ENCODE peak calls at places on chromosomes 13 and 19, in nine cellular contexts. One of them, this sample, is unnamed.

GRCh38 chr19:1172353-1173159 is 1.5 kb downstream of the SBNO2 start:
- DNase-seq in thyroid gland: peak
- DNase-seq in choroid plexus epithelial cell: peak
- DNase-seq in lower lobe of right lung: peak
- DNase-seq in Caco-2: no peak
- DNase-seq in esophagus squamous epithelium: no peak
- DNase-seq in astrocyte: peak
- DNase-seq in astrocyte of the spinal cord: peak
- DNase-seq in BJ: no peak
- DNase-seq in this sample: peak

GRCh38 chr13:31119966-31120733 is 41.6 kb downstream of the HSPH1 start:
- DNase-seq in astrocyte of the spinal cord: no peak
- DNase-seq in lower lobe of right lung: no peak
- DNase-seq in thyroid gland: no peak
- DNase-seq in astrocyte: no peak
- DNase-seq in esophagus squamous epithelium: no peak
- DNase-seq in Caco-2: no peak
- DNase-seq in BJ: no peak
- DNase-seq in choroid plexus epithelial cell: peak
- DNase-seq in this sample: peak

GRCh38 chr19:47716270-47716937 is 3.2 kb downstream of the EHD2 start:
- DNase-seq in esophagus squamous epithelium: no peak
- DNase-seq in Caco-2: no peak
- DNase-seq in choroid plexus epithelial cell: no peak
- DNase-seq in astrocyte: no peak
- DNase-seq in thyroid gland: no peak
- DNase-seq in BJ: no peak
- DNase-seq in lower lobe of right lung: no peak
- DNase-seq in astrocyte of the spinal cord: no peak
- DNase-seq in this sample: no peak

GRCh38 chr13:50244913-50245574 is 229.8 kb downstream of the KCNRG start:
- DNase-seq in astrocyte: peak
- DNase-seq in esophagus squamous epithelium: no peak
- DNase-seq in Caco-2: peak
- DNase-seq in lower lobe of right lung: no peak
- DNase-seq in BJ: peak
- DNase-seq in astrocyte of the spinal cord: peak
- DNase-seq in choroid plexus epithelial cell: peak
- DNase-seq in thyroid gland: peak
- DNase-seq in this sample: peak

GRCh38 chr19:1161716-1162115 is 12.4 kb downstream of the SBNO2 start:
- DNase-seq in choroid plexus epithelial cell: peak
- DNase-seq in Caco-2: no peak
- DNase-seq in astrocyte: no peak
- DNase-seq in thyroid gland: peak
- DNase-seq in BJ: no peak
- DNase-seq in astrocyte of the spinal cord: no peak
- DNase-seq in esophagus squamous epithelium: no peak
- DNase-seq in lower lobe of right lung: peak
- DNase-seq in this sample: peak

GRCh38 chr19:9877775-9878510 is 42.8 kb downstream of the PIN1 start:
- DNase-seq in choroid plexus epithelial cell: peak
- DNase-seq in astrocyte of the spinal cord: no peak
- DNase-seq in thyroid gland: no peak
- DNase-seq in esophagus squamous epithelium: no peak
- DNase-seq in BJ: peak
- DNase-seq in astrocyte: peak
- DNase-seq in Caco-2: no peak
- DNase-seq in lower lobe of right lung: no peak
- DNase-seq in this sample: peak

GRCh38 chr13:94416454-94417080 is 62.9 kb downstream of the DCT start:
- DNase-seq in BJ: no peak
- DNase-seq in Caco-2: peak
- DNase-seq in astrocyte of the spinal cord: no peak
- DNase-seq in thyroid gland: no peak
- DNase-seq in lower lobe of right lung: no peak
- DNase-seq in astrocyte: peak
- DNase-seq in choroid plexus epithelial cell: peak
- DNase-seq in esophagus squamous epithelium: no peak
- DNase-seq in this sample: peak

GRCh38 chr19:41646589-41647204 is 19.8 kb upstream of the CEACAM4 start:
- DNase-seq in Caco-2: peak
- DNase-seq in BJ: no peak
- DNase-seq in lower lobe of right lung: peak
- DNase-seq in astrocyte of the spinal cord: no peak
- DNase-seq in thyroid gland: peak
- DNase-seq in astrocyte: no peak
- DNase-seq in choroid plexus epithelial cell: peak
- DNase-seq in esophagus squamous epithelium: no peak
- DNase-seq in this sample: no peak

GRCh38 chr13:63307239-63307638 is 1891.6 kb upstream of the PCDH20 start:
- DNase-seq in thyroid gland: no peak
- DNase-seq in lower lobe of right lung: no peak
- DNase-seq in choroid plexus epithelial cell: peak
- DNase-seq in astrocyte: no peak
- DNase-seq in Caco-2: no peak
- DNase-seq in esophagus squamous epithelium: no peak
- DNase-seq in astrocyte of the spinal cord: peak
- DNase-seq in BJ: no peak
- DNase-seq in this sample: peak

GRCh38 chr19:16435238-16435911 is 36.4 kb downstream of the EPS15L1 start:
- DNase-seq in astrocyte: peak
- DNase-seq in Caco-2: no peak
- DNase-seq in BJ: peak
- DNase-seq in lower lobe of right lung: no peak
- DNase-seq in choroid plexus epithelial cell: peak
- DNase-seq in astrocyte of the spinal cord: peak
- DNase-seq in thyroid gland: peak
- DNase-seq in esophagus squamous epithelium: no peak
- DNase-seq in this sample: no peak

GRCh38 chr13:45850020-45850613 is 1.4 kb downstream of the SIAH3 start:
- DNase-seq in BJ: no peak
- DNase-seq in esophagus squamous epithelium: no peak
- DNase-seq in choroid plexus epithelial cell: no peak
- DNase-seq in lower lobe of right lung: no peak
- DNase-seq in astrocyte of the spinal cord: no peak
- DNase-seq in astrocyte: no peak
- DNase-seq in Caco-2: no peak
- DNase-seq in thyroid gland: no peak
- DNase-seq in this sample: no peak
- H3K4me3 ChIP-seq in BJ: no peak
- H3K4me3 ChIP-seq in esophagus squamous epithelium: peak
- H3K4me3 ChIP-seq in choroid plexus epithelial cell: no peak
- H3K4me3 ChIP-seq in lower lobe of right lung: peak
- H3K4me3 ChIP-seq in astrocyte of the spinal cord: no peak
- H3K4me3 ChIP-seq in astrocyte: peak
- H3K4me3 ChIP-seq in Caco-2: no peak
- H3K4me3 ChIP-seq in thyroid gland: no peak
- H3K4me3 ChIP-seq in this sample: no peak

DNA sequence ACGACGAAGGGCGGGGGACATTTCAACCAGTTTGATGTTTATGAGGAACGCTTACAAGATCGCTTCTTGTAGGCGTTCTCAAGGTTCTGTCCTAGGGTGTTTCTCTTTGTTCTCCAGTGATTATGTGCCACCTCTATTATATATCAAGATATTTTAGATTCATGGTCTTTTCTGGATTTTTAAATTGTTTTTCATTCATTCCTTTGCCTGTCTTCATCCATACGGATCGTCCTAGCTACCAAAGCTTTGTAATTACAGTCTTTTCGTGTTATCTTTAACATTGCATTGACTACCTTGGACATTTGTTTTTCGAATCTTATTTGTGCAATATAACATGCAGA is 342 bp upstream of the EID2 start:
- DNase-seq in lower lobe of right lung: no peak
- DNase-seq in astrocyte of the spinal cord: no peak
- DNase-seq in thyroid gland: no peak
- DNase-seq in Caco-2: no peak
- DNase-seq in BJ: no peak
- DNase-seq in esophagus squamous epithelium: no peak
- DNase-seq in astrocyte: no peak
- DNase-seq in choroid plexus epithelial cell: no peak
- DNase-seq in this sample: no peak
- TF ChIP-seq CTCF in lower lobe of right lung: no peak
- TF ChIP-seq CTCF in astrocyte of the spinal cord: no peak
- TF ChIP-seq CTCF in thyroid gland: no peak
- TF ChIP-seq CTCF in Caco-2: no peak
- TF ChIP-seq CTCF in BJ: no peak
- TF ChIP-seq CTCF in esophagus squamous epithelium: no peak
- TF ChIP-seq CTCF in astrocyte: no peak
- TF ChIP-seq CTCF in choroid plexus epithelial cell: no peak
- TF ChIP-seq CTCF in this sample: no peak

GRCh38 chr13:60265566-60265965 is 101.8 kb upstream of the DIAPH3 start:
- DNase-seq in lower lobe of right lung: no peak
- DNase-seq in Caco-2: no peak
- DNase-seq in astrocyte: peak
- DNase-seq in BJ: no peak
- DNase-seq in thyroid gland: no peak
- DNase-seq in choroid plexus epithelial cell: no peak
- DNase-seq in esophagus squamous epithelium: no peak
- DNase-seq in astrocyte of the spinal cord: no peak
- DNase-seq in this sample: no peak

GRCh38 chr13:60267498-60268202 is 103.9 kb upstream of the DIAPH3 start:
- DNase-seq in BJ: no peak
- DNase-seq in astrocyte of the spinal cord: no peak
- DNase-seq in lower lobe of right lung: no peak
- DNase-seq in esophagus squamous epithelium: no peak
- DNase-seq in Caco-2: peak
- DNase-seq in choroid plexus epithelial cell: peak
- DNase-seq in thyroid gland: peak
- DNase-seq in astrocyte: peak
- DNase-seq in this sample: peak

GRCh38 chr13:60260440-60260839 is 96.7 kb upstream of the DIAPH3 start:
- DNase-seq in esophagus squamous epithelium: no peak
- DNase-seq in astrocyte: no peak
- DNase-seq in BJ: no peak
- DNase-seq in Caco-2: no peak
- DNase-seq in choroid plexus epithelial cell: no peak
- DNase-seq in lower lobe of right lung: no peak
- DNase-seq in thyroid gland: no peak
- DNase-seq in astrocyte of the spinal cord: no peak
- DNase-seq in this sample: no peak

GRCh38 chr13:60258349-60258748 is 94.6 kb upstream of the DIAPH3 start:
- DNase-seq in choroid plexus epithelial cell: no peak
- DNase-seq in BJ: no peak
- DNase-seq in Caco-2: no peak
- DNase-seq in lower lobe of right lung: no peak
- DNase-seq in astrocyte: no peak
- DNase-seq in astrocyte of the spinal cord: no peak
- DNase-seq in thyroid gland: no peak
- DNase-seq in esophagus squamous epithelium: no peak
- DNase-seq in this sample: no peak

DNA sequence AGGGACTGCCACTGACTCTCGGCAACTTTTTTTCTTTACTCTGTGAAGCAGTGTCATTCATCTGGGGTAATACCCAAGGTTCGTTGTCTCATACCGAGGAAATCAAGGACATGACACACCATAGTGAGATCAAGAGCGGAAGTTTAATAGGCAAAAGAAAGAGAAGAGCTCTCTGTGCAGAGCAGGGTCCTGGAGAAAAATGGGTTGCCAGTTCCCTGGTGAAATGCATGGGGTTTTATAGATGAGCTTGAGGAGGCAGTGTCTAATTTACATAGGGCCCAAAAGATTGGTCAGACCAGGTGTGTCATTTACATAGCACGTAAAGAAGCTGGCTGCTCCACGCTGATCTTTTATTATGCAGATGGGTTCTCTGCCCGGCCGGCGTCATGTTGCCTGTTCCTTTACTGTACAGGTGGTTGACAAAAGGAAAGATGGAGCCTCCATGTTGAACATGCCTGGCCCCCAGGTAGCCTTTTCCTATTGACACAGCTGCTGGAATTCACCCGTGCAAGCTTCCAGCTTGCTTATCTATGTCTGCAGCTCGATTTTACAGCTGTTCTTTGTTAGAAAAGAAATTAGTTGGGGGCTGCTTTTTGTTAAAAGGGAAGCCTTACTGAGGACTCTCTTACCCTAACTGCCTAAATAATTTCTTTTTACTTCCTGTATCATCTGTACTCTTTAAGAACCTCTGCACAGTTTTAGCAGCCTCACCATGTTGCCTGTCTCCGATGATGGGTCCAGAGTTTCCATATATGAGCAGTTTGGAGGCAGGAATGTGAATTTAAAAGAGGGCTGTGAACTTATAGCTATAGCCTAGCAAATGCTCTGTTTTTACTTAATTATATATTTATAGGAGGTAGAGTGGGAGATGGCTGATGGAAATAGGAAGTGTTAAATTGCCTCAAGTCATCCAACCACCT is 98.0 kb upstream of the DIAPH3 start:
- DNase-seq in Caco-2: peak
- DNase-seq in thyroid gland: no peak
- DNase-seq in astrocyte: no peak
- DNase-seq in astrocyte of the spinal cord: no peak
- DNase-seq in esophagus squamous epithelium: no peak
- DNase-seq in choroid plexus epithelial cell: no peak
- DNase-seq in BJ: no peak
- DNase-seq in lower lobe of right lung: no peak
- DNase-seq in this sample: peak
- H3K4me3 ChIP-seq in Caco-2: peak
- H3K4me3 ChIP-seq in thyroid gland: no peak
- H3K4me3 ChIP-seq in astrocyte: no peak
- H3K4me3 ChIP-seq in astrocyte of the spinal cord: no peak
- H3K4me3 ChIP-seq in esophagus squamous epithelium: no peak
- H3K4me3 ChIP-seq in choroid plexus epithelial cell: no peak
- H3K4me3 ChIP-seq in BJ: no peak
- H3K4me3 ChIP-seq in lower lobe of right lung: no peak
- H3K4me3 ChIP-seq in this sample: no peak

GRCh38 chr19:52592301-52592700 is 22.2 kb downstream of the ZNF701 start:
- DNase-seq in astrocyte: no peak
- DNase-seq in esophagus squamous epithelium: no peak
- DNase-seq in choroid plexus epithelial cell: no peak
- DNase-seq in Caco-2: no peak
- DNase-seq in astrocyte of the spinal cord: no peak
- DNase-seq in BJ: no peak
- DNase-seq in lower lobe of right lung: no peak
- DNase-seq in thyroid gland: no peak
- DNase-seq in this sample: no peak

GRCh38 chr19:52585101-52585500 is 15.0 kb downstream of the ZNF701 start:
- DNase-seq in Caco-2: no peak
- DNase-seq in choroid plexus epithelial cell: peak
- DNase-seq in esophagus squamous epithelium: no peak
- DNase-seq in BJ: no peak
- DNase-seq in lower lobe of right lung: no peak
- DNase-seq in astrocyte: no peak
- DNase-seq in astrocyte of the spinal cord: no peak
- DNase-seq in thyroid gland: no peak
- DNase-seq in this sample: no peak

GRCh38 chr19:52585604-52586003 is 15.5 kb downstream of the ZNF701 start:
- DNase-seq in thyroid gland: no peak
- DNase-seq in BJ: no peak
- DNase-seq in Caco-2: no peak
- DNase-seq in lower lobe of right lung: no peak
- DNase-seq in choroid plexus epithelial cell: no peak
- DNase-seq in astrocyte: no peak
- DNase-seq in esophagus squamous epithelium: no peak
- DNase-seq in astrocyte of the spinal cord: no peak
- DNase-seq in this sample: no peak

DNA sequence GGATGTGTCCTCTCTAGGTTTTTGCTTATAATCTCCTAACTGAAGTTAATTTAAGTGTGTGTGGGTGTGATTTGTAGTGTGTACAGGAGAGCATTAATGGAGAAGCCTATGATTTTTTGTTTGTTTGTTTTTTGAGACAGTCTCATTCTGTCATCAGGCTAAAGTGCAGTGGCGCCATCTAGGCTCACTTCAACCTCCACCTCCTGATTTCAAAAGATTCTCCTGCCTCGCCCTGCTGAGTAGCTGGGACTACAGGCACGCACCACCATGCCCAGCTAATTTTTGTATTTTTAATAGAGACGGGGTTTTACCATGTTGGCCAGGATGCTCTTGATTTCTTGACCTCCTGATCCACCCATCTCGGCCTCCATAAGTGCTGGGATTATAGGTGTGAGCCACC is 20.6 kb downstream of the ZNF701 start:
- DNase-seq in thyroid gland: peak
- DNase-seq in lower lobe of right lung: no peak
- DNase-seq in esophagus squamous epithelium: no peak
- DNase-seq in astrocyte: no peak
- DNase-seq in Caco-2: no peak
- DNase-seq in choroid plexus epithelial cell: no peak
- DNase-seq in BJ: no peak
- DNase-seq in astrocyte of the spinal cord: no peak
- DNase-seq in this sample: no peak
- TF ChIP-seq CTCF in thyroid gland: no peak
- TF ChIP-seq CTCF in lower lobe of right lung: no peak
- TF ChIP-seq CTCF in esophagus squamous epithelium: no peak
- TF ChIP-seq CTCF in astrocyte: no peak
- TF ChIP-seq CTCF in Caco-2: no peak
- TF ChIP-seq CTCF in choroid plexus epithelial cell: peak
- TF ChIP-seq CTCF in BJ: no peak
- TF ChIP-seq CTCF in astrocyte of the spinal cord: no peak
- TF ChIP-seq CTCF in this sample: no peak

This sample was measured in epithelial cell of esophagus.